ENCODE peak calls at places on chromosomes 4 and X, in four cellular contexts. T is SK-N-SH, Z is HCT116, R is HepG2. S is an unnamed sample.

GRCh38 chr4:118282692-118283091 is 70.1 kb downstream of the PRSS12 start:
- DNase-seq in T (no peak), Z (no peak), R (peak; percentile 33), S (no peak)

GRCh38 chr4:105967058-105967658 is 71.9 kb downstream of the NPNT start:
- DNase-seq in T (no peak), Z (no peak), R (no peak), S (no peak)

GRCh38 chr4:20017439-20017838 is 234.3 kb upstream of the SLIT2 start:
- DNase-seq in T (peak; percentile 43), Z (no peak), R (no peak), S (no peak)

GRCh38 chr4:78217557-78217956 is 160.4 kb downstream of the FRAS1 start:
- DNase-seq in T (no peak), Z (no peak), R (no peak), S (no peak)

GRCh38 chrX:10576777-10577444 is 43.5 kb downstream of the MID1 start:
- DNase-seq in T (no peak), Z (no peak), R (no peak), S (no peak)

GRCh38 chr4:1541449-1542225 is 135.4 kb upstream of the NKX1-1 start:
- DNase-seq in T (no peak), Z (no peak), R (no peak), S (no peak)

GRCh38 chrX:136193771-136194170 is 46.4 kb downstream of the FHL1 start:
- DNase-seq in T (no peak), Z (no peak), R (no peak), S (no peak)

GRCh38 chr4:32658019-32658418 is 1937.8 kb downstream of the PCDH7 start:
- DNase-seq in T (no peak), Z (no peak), R (no peak), S (no peak)

GRCh38 chr4:90357117-90357710 is 230.0 kb downstream of the CCSER1 start:
- DNase-seq in T (peak; percentile 47), Z (peak; percentile 74), R (peak; percentile 45), S (peak; percentile 17)

GRCh38 chr4:101114936-101115372 is 232.4 kb downstream of the PPP3CA start:
- DNase-seq in T (no peak), Z (peak; percentile 99), R (peak; percentile 99), S (peak; percentile 25)

GRCh38 chr4:119289313-119289712 is 32.6 kb downstream of the FABP2 start:
- DNase-seq in T (no peak), Z (no peak), R (no peak), S (no peak)

GRCh38 chrX:131068945-131069719 is 11.0 kb downstream of the ARHGAP36 start:
- DNase-seq in T (peak; percentile 82), Z (peak; percentile 19), R (peak; percentile 10), S (no peak)

GRCh38 chr4:130306566-130306965 is 1210.6 kb downstream of the C4orf33 start:
- DNase-seq in T (no peak), Z (no peak), R (no peak), S (no peak)

GRCh38 chr4:56160631-56161030 is 211.9 kb downstream of the CEP135 start:
- DNase-seq in T (no peak), Z (no peak), R (no peak), S (no peak)

GRCh38 chrX:25048176-25048575 is 32.4 kb upstream of the ARX start:
- DNase-seq in T (no peak), Z (no peak), R (no peak), S (no peak)

GRCh38 chrX:23008431-23009099 is 8.8 kb downstream of the DDX53 start:
- DNase-seq in T (peak; percentile 20), Z (peak; percentile 6), R (peak; percentile 1), S (peak; percentile 2)

GRCh38 chr4:83212041-83212851 is 72.4 kb downstream of the COQ2 start:
- DNase-seq in T (no peak), Z (no peak), R (no peak), S (no peak)

GRCh38 chr4:83216856-83217683 is 67.5 kb downstream of the COQ2 start:
- DNase-seq in T (no peak), Z (no peak), R (no peak), S (no peak)

GRCh38 chr4:83217721-83218522 is 66.7 kb downstream of the COQ2 start:
- DNase-seq in T (no peak), Z (no peak), R (no peak), S (no peak)

GRCh38 chr4:83213640-83214039 is 71.0 kb downstream of the COQ2 start:
- DNase-seq in T (no peak), Z (no peak), R (no peak), S (no peak)

DNA sequence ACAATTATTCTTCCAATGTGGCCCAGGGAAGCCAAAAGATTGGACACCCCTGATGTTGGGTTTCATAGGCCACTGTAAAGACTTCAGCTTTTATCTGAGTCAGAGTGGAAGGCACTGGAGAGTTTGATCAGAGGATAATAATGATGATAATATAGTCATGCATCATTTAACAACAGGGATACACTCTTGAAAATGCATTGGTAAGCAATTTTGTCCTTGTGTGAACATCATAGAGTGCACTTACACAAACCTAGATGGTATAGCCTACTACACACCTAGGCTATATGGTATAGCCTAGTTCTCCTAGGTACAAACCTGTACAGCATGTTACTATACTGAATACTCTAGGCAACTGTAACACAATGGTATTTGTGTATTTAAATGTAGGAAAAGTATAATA is 70.5 kb downstream of the COQ2 start:
- DNase-seq in T (no peak), Z (no peak), R (no peak), S (no peak)
- H3K9me3 ChIP-seq in T (no peaks in the 10 kb centered on the region), Z (no peaks in the 10 kb centered on the region), R (no peaks in the 10 kb centered on the region), S (no peaks in the 10 kb centered on the region)

GRCh38 chr4:7805533-7806079 is 134.1 kb downstream of the AFAP1 start:
- DNase-seq in T (no peak), Z (no peak), R (peak; percentile 96), S (peak; percentile 30)
- TF ChIP-seq SIN3A in T (no peak), Z (no peak), R (no peak), S (no peak)

DNA sequence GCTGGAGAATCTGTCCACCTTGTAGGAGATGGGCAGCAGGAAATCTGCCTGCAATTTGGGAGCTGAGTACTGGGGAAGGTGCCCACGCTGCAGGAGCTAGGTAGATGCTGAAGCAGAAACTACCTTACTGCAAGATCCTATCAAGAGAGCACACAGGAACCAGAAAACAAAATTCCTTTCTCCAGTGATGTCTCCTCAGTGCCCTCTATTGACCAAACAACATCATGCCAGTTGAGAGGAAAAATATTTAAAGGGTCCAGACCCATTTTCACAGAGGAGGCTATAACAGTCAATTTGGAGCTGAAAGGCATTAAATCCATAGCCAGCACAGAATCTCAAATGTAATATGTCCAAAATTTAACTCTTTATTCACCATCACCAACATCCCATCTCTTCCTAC is 406.8 kb downstream of the SLITRK2 start:
- DNase-seq in T (no peak), Z (no peak), R (no peak), S (no peak)
- H3K9me3 ChIP-seq in T (no peaks in the 10 kb centered on the region), Z (no peaks in the 10 kb centered on the region), R (peaks cover 28% of the 10 kb centered on the region), S (no peaks in the 10 kb centered on the region)

GRCh38 chrX:129981207-129981553 is 1.3 kb upstream of the BCORL1 start:
- DNase-seq in T (no peak), Z (no peak), R (no peak), S (no peak)

GRCh38 chrX:129983575-129984131 is 1.2 kb downstream of the BCORL1 start:
- DNase-seq in T (peak; percentile 80), Z (no peak), R (no peak), S (no peak)

GRCh38 chrX:129982300-129983246 is at the start of gene BCORL1:
- DNase-seq in T (peak; percentile 98), Z (peak; percentile 79), R (peak; percentile 75), S (peak; percentile 67)

GRCh38 chrX:129981752-129982299 is 609 bp upstream of the BCORL1 start:
- DNase-seq in T (peak; percentile 50), Z (no peak), R (no peak), S (no peak)

DNA sequence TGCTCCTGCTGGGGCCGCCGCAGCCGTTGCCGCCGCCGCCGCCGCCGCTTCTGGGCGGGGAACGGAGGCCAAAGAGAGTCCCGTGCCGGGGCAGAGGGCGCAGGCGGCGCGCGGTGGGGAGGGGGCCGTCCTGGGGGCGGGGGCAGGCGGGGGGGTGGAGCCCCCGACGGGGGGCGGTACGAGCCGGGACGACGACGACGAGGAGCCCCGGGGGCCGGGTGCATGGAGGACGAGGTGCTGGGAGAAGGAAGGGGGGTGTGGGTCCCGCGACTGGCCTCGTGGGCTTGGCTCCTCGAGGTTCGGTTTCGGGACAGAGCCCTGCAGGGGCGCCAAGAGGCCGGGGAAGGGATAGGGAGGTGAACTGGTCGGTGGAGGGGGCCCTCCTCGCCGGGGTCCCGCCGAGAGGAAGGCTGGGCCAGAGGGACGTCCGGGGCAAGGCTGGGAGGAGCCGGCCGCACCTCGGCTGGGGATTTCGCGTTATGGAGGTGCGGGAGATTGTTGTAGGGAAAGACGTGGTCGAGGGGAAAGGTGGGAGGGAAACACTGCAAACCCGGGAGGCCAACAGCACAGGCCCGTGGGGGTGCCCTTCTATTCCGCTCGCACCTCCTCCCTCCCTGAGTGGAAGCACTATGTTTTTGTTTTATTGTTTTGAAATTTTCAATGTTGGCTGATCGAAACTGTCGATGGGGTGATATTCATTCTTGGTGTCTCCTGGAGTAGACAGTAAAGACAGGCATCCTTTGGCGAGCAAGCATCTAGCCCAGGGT is 1.9 kb downstream of the BCORL1 start:
- DNase-seq in T (peak; percentile 86), Z (no peak), R (no peak), S (no peak)
- TF ChIP-seq SIN3A in T (no peak), Z (no peak), R (no peak), S (no peak)

S was measured in Panc1.